ENCODE peak calls at places on chromosomes 11 and 22, in six cellular contexts. P is HCT116, J is PC-3, E is SK-N-SH, I is MM.1S, R is GM23248. O is an unnamed sample.

GRCh38 chr11:1570896-1571759 is 943 bp downstream of the DUSP8 start:
- DNase-seq in P (no peak), I (no peak), E (peak; percentile 82), J (no peak), R (no peak), O (peak; percentile 70)

GRCh38 chr11:61888043-61888442 is 3.3 kb downstream of the FADS3 start:
- DNase-seq in E (no peak), J (peak; percentile 47), R (peak; percentile 95), P (no peak), I (no peak), O (no peak)

GRCh38 chr11:100932474-100933100 is 197.0 kb downstream of the PGR start:
- DNase-seq in J (peak; percentile 78), P (peak; percentile 26), I (peak; percentile 51), E (peak; percentile 1), R (peak; percentile 58), O (peak; percentile 24)

GRCh38 chr11:18844753-18845367 is 53.3 kb upstream of the PTPN5 start:
- DNase-seq in I (peak; percentile 58), R (peak; percentile 68), E (peak; percentile 40), P (peak; percentile 36), J (peak; percentile 67), O (peak; percentile 64)

GRCh38 chr11:75259711-75260110 is 19.1 kb downstream of the TPBGL start:
- DNase-seq in I (no peak), P (no peak), J (no peak), E (no peak), R (no peak), O (no peak)

GRCh38 chr22:34878996-34879395 is 187.0 kb upstream of the ISX start:
- DNase-seq in P (no peak), I (no peak), J (no peak), R (no peak), E (no peak), O (no peak)

GRCh38 chr11:126879516-126879915 is 121.1 kb downstream of the KIRREL3 start:
- DNase-seq in J (no peak), I (no peak), E (no peak), P (no peak), R (no peak), O (no peak)

GRCh38 chr11:62556102-62556871 is 9.7 kb upstream of the AHNAK start:
- DNase-seq in E (peak; percentile 90), I (peak; percentile 85), R (peak; percentile 99), J (peak; percentile 98), P (peak; percentile 93), O (peak; percentile 85)

GRCh38 chr11:80502511-80502910 is 1061.7 kb upstream of the TENM4 start:
- DNase-seq in E (no peak), R (no peak), I (no peak), P (no peak), J (no peak), O (peak; percentile 66)

GRCh38 chr11:32033067-32033466 is 57.8 kb upstream of the RCN1 start:
- DNase-seq in P (no peak), J (no peak), R (peak; percentile 18), E (no peak), I (no peak), O (no peak)

GRCh38 chr11:87897079-87897478 is 278.2 kb downstream of the RAB38 start:
- DNase-seq in R (no peak), P (no peak), J (peak; percentile 56), E (no peak), I (no peak), O (no peak)

GRCh38 chr11:131671764-131672163 is 301.3 kb downstream of the NTM start:
- DNase-seq in E (no peak), R (no peak), I (no peak), P (no peak), J (no peak), O (peak; percentile 64)

GRCh38 chr11:20367313-20367948 is 3.9 kb downstream of the HTATIP2 start:
- DNase-seq in E (no peak), R (peak; percentile 93), J (peak; percentile 93), P (peak; percentile 64), I (no peak), O (no peak)

DNA sequence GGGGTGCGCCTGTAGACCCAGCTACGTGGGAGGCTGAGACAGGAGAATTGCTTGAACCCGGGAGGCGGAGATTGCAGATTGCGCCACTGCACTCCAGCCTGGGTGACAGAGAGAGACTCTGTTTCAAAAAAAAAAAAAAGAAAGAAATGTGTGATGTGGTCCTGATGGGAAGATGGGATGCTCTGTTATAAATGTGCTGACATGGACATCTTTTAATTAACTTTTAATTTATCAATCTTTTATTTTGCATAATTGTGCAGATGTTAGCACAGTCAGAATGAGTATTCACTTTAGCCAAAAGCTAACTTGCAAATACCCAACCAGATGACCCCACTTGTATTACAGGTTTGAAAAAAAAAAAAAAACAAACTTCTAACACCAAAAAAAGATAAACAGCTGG is 23.8 kb upstream of the USP47 start:
- DNase-seq in P (no peak), R (no peak), I (no peak), J (no peak), E (no peak), O (no peak)
- H3K27ac ChIP-seq in P (no peak overlapping the region), R (no peak overlapping the region), I (no peak overlapping the region), J (no peak overlapping the region), E (no peak overlapping the region), O (no peak overlapping the region)

GRCh38 chr11:65491614-65492386 is 7.0 kb upstream of the MALAT1 start:
- DNase-seq in R (peak; percentile 96), E (no peak), I (no peak), P (peak; percentile 93), J (peak; percentile 94), O (peak; percentile 86)
- TF ChIP-seq EZH2phosphoT487 in R (no peak), E (no peak), I (no peak), P (no peak), J (no peak), O (no peak)

GRCh38 chr11:91932151-91932821 is 292.3 kb upstream of the FAT3 start:
- DNase-seq in E (peak; percentile 48), J (peak; percentile 80), I (no peak), P (no peak), R (peak; percentile 29), O (no peak)

GRCh38 chr11:91935120-91935519 is 289.5 kb upstream of the FAT3 start:
- DNase-seq in E (no peak), R (no peak), P (no peak), I (no peak), J (peak; percentile 38), O (no peak)
- H3K9ac ChIP-seq in E (no peak overlapping the region), R (no peak overlapping the region), P (no peak overlapping the region), I (no peak overlapping the region), J (no peak overlapping the region), O (no peak overlapping the region)

GRCh38 chr11:117548876-117549275 is 221.2 kb downstream of the CEP164 start:
- DNase-seq in E (no peak), I (no peak), R (no peak), P (no peak), J (no peak), O (no peak)

GRCh38 chr11:117546431-117547160 is 218.9 kb downstream of the CEP164 start:
- DNase-seq in J (no peak), I (no peak), E (no peak), R (no peak), P (no peak), O (peak; percentile 31)

GRCh38 chr11:117545706-117546105 is 218.1 kb downstream of the CEP164 start:
- DNase-seq in I (no peak), E (no peak), P (no peak), J (no peak), R (no peak), O (no peak)

GRCh38 chr11:117547188-117547831 is 219.7 kb downstream of the CEP164 start:
- DNase-seq in J (no peak), P (no peak), R (no peak), I (no peak), E (no peak), O (peak; percentile 22)

DNA sequence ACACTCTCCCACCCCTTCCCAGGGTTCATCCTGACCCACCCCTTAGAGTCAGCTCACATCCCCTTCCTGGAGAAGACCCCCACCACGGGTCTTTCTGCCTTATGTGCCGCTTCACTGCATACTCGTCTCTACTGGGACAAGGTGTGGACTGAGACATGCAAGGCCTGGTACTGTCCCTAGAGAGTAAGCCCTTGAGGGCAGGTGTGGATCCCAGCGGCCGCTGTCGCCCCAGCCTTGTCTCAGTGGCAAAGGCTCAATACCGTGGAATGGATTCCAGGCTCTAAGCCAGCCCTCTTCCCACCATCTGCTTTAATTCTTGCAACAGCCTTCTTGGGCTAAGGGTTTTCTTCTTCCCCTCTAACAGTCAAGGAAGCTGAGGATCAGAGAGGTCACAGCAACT is 220.3 kb downstream of the CEP164 start:
- DNase-seq in E (no peak), R (no peak), I (no peak), P (no peak), J (no peak), O (no peak)
- H3K27ac ChIP-seq in E (no peak overlapping the region), R (no peak overlapping the region), I (no peak overlapping the region), P (no peak overlapping the region), J (no peak overlapping the region), O (no peak overlapping the region)

GRCh38 chr11:27075192-27075591 is 34.6 kb downstream of the BBOX1 start:
- DNase-seq in P (no peak), E (no peak), I (no peak), J (no peak), R (peak; percentile 59), O (no peak)
- TF ChIP-seq EZH2phosphoT487 in P (no peak), E (no peak), I (no peak), J (no peak), R (no peak), O (no peak)

GRCh38 chr11:120186408-120186798 is 24.4 kb upstream of the OAF start:
- DNase-seq in E (no peak), I (no peak), J (no peak), R (no peak), P (no peak), O (no peak)
- H3K9ac ChIP-seq in E (no peak overlapping the region), I (no peak overlapping the region), J (peak overlapping the region; percentile 39), R (peak overlapping the region; percentile 33), P (no peak overlapping the region), O (no peak overlapping the region)

DNA sequence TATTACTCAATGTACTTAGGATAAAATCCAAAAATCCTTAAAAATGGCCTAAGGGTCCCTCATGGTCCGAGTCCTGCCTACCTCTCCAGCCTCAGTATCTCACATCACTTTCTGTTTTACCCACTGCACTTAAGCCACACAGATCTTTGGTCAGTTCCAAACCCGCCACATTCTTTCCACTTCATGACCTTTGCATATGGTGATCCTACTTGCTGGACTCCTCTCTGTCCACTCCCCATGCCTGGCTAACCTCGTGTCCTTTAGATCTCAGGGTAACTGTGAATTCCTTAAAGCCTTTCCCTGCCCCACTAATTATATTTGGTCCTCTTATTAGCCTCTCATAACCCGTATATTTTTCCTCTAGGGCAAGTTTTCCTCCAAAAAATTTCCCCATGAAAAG is 1.2 kb downstream of the NUP160 start:
- DNase-seq in E (no peak), J (no peak), P (no peak), R (no peak), I (no peak), O (peak; percentile 16)
- H3K27ac ChIP-seq in E (no peak overlapping the region), J (no peak overlapping the region), P (peak overlapping the region; percentile 59), R (no peak overlapping the region), I (no peak overlapping the region), O (no peak overlapping the region)

GRCh38 chr11:71542856-71543743 is 5.1 kb upstream of the KRTAP5-9 start:
- DNase-seq in I (no peak), J (no peak), P (no peak), R (peak; percentile 7), E (peak; percentile 38), O (no peak)

GRCh38 chr11:71542382-71542781 is 4.6 kb downstream of the KRTAP5-8 start:
- DNase-seq in I (no peak), E (no peak), P (no peak), R (no peak), J (no peak), O (no peak)

GRCh38 chr11:71545405-71545966 is 2.7 kb upstream of the KRTAP5-9 start:
- DNase-seq in I (no peak), P (no peak), E (no peak), R (no peak), J (no peak), O (no peak)

GRCh38 chr11:71543866-71544265 is 4.4 kb upstream of the KRTAP5-9 start:
- DNase-seq in P (no peak), J (no peak), R (no peak), I (no peak), E (no peak), O (no peak)

GRCh38 chr11:71544525-71545214 is 3.5 kb upstream of the KRTAP5-9 start:
- DNase-seq in I (no peak), E (no peak), J (no peak), P (no peak), R (no peak), O (no peak)
- TF ChIP-seq EZH2phosphoT487 in I (no peak), E (no peak), J (no peak), P (no peak), R (no peak), O (no peak)